ENCODE peak calls at places on chromosomes 13 and 19, in six cellular contexts. H, R, P, W, D and Y are unnamed samples. For H3K4me1 and H3K27me3, the result is how much of the 10 kb centered on the place peaks cover.

GRCh38 chr19:44927746-44928145 is 13.3 kb downstream of the APOC1 start:
- DNase-seq in P (no peak), H (no peak), W (no peak), D (no peak), R (peak), Y (no peak)

GRCh38 chr19:55451522-55452380 is 8.7 kb upstream of the SHISA7 start:
- DNase-seq in R (no peak), P (no peak), W (no peak), H (no peak), D (no peak), Y (no peak)

GRCh38 chr13:78054152-78054551 is 135.5 kb upstream of the EDNRB start:
- DNase-seq in D (no peak), H (no peak), P (no peak), W (no peak), R (no peak), Y (no peak)

GRCh38 chr13:94478913-94479312 is 569 bp downstream of the DCT start:
- DNase-seq in D (no peak), P (no peak), R (no peak), W (no peak), H (no peak), Y (no peak)

GRCh38 chr19:45401815-45402468 is 2.9 kb downstream of the PPP1R13L start:
- DNase-seq in H (no peak), D (no peak), R (no peak), P (no peak), W (no peak), Y (no peak)

GRCh38 chr19:29614046-29614445 is 8.0 kb downstream of the POP4 start:
- DNase-seq in P (no peak), R (no peak), W (no peak), H (no peak), D (no peak), Y (no peak)

GRCh38 chr13:57748096-57748495 is 116.6 kb downstream of the PCDH17 start:
- DNase-seq in R (no peak), W (no peak), D (no peak), P (no peak), H (no peak), Y (no peak)

GRCh38 chr19:16660763-16661479 is at the start of gene TMEM38A:
- DNase-seq in R (peak), D (peak), H (peak), P (peak), W (peak), Y (no peak)

GRCh38 chr19:16850133-16850532 is 20.9 kb downstream of the SIN3B start:
- DNase-seq in R (no peak), H (no peak), P (no peak), D (no peak), W (no peak), Y (no peak)

GRCh38 chr13:77832339-77833100 is 86.1 kb downstream of the EDNRB start:
- DNase-seq in P (no peak), W (no peak), D (no peak), H (no peak), R (peak), Y (no peak)

GRCh38 chr19:37706052-37706605 is 13.4 kb downstream of the ZNF607 start:
- DNase-seq in H (no peak), P (no peak), D (no peak), W (no peak), R (no peak), Y (no peak)
- TF ChIP-seq CTCF in H (no peak), P (no peak), D (no peak), W (no peak), R (no peak), Y (no peak)

DNA sequence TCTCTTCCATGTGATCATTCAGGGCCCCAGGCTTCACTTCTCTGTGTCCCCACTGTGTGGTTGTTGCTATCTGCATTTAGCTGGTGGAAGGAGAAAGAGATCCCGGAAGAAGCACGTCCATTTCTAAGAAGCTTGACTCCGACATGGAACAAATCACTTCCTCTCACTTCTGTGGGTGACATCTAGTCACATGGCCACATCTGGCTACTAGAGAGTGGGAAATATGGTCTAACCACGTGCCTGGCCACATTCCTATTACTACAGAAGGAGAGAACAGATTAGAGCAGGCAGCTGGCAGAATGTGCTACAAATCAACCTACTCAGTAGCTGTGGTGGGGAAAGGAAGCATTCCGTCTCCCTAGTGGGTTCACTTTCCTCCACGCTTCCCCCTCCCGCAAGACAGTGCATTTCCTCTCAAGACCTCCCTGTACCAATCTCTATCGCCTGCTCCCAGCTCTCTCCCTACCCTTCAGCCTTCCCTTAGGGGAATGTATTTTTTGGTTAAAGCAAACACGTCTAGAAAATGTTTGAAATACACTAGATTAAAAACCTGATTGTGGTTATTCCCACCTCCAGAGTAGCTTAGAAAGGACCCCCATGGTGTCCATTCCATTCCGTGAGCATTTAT is 7.8 kb upstream of the AMER2 start:
- DNase-seq in H (no peak), W (no peak), P (no peak), R (peak), D (no peak), Y (no peak)
- H3K4me1 ChIP-seq in H (under half), W (under half), P (under half), R (under half), D (under half), Y (under half)

GRCh38 chr13:112067871-112068305 is 939 bp downstream of the SOX1 start:
- DNase-seq in W (no peak), H (no peak), P (no peak), R (peak), D (no peak), Y (no peak)
- H3K27me3 ChIP-seq in W (under half), H (under half), P (half or more), R (half or more), D (half or more), Y (half or more)

DNA sequence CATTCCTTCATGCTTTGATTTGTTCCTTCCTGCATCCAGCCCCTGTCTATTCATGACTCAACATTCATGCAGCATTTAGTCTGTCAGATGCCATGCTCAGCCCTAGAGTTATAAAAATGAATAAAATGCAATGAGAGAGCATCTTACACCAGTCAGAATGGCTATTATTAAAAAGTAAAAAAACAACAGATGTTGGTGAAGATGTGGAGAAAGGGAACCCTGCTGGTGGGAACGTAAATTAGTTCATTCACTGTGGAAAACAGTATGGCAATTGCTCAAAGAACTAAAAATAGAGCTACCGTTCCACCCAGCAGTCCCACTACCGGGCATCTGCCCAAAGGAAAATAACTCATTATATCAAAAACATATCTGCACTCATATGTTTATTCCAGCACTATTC is 70.0 kb upstream of the GTF3A start:
- DNase-seq in P (no peak), W (no peak), D (no peak), H (no peak), R (peak), Y (no peak)
- TF ChIP-seq CTCF in P (peak), W (no peak), D (no peak), H (no peak), R (no peak), Y (peak)

GRCh38 chr13:33217256-33217655 is 68.3 kb downstream of the STARD13 start:
- DNase-seq in P (no peak), H (no peak), R (no peak), W (no peak), D (no peak), Y (no peak)

GRCh38 chr13:33219926-33220325 is 65.6 kb downstream of the STARD13 start:
- DNase-seq in H (no peak), P (no peak), W (no peak), R (no peak), D (no peak), Y (no peak)

GRCh38 chr13:33218020-33218419 is 67.5 kb downstream of the STARD13 start:
- DNase-seq in D (no peak), H (no peak), R (peak), P (no peak), W (no peak), Y (peak)

GRCh38 chr13:33213797-33214196 is 71.8 kb downstream of the STARD13 start:
- DNase-seq in R (peak), H (no peak), W (no peak), P (no peak), D (no peak), Y (no peak)

DNA sequence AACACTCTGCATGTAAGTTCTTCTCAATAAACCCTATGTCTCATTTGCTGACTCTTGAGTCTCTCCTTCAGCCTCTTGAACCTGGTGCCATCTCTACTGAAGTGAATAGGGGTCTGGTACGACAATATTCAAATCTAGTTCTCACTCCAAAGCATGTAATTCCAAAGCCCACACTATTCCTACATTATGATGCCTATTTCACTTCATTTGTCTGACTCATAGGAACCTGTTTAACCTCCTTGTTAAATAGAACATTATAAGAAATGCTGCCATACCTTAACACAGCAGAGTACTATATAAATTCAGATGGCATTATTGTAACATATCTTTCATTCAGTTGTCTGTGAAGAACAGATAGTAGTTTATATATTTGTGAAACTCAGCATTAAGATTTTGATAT is 67.1 kb downstream of the STARD13 start:
- DNase-seq in W (no peak), D (no peak), P (no peak), R (no peak), H (no peak), Y (no peak)
- H3K4me1 ChIP-seq in W (under half), D (under half), P (under half), R (under half), H (under half), Y (under half)

GRCh38 chr13:21164631-21165030 is 11.7 kb downstream of the SKA3 start:
- DNase-seq in P (no peak), H (no peak), D (no peak), R (no peak), W (no peak), Y (peak)
- H3K27me3 ChIP-seq in P (under half), H (under half), D (under half), R (under half), W (under half), Y (under half)

DNA sequence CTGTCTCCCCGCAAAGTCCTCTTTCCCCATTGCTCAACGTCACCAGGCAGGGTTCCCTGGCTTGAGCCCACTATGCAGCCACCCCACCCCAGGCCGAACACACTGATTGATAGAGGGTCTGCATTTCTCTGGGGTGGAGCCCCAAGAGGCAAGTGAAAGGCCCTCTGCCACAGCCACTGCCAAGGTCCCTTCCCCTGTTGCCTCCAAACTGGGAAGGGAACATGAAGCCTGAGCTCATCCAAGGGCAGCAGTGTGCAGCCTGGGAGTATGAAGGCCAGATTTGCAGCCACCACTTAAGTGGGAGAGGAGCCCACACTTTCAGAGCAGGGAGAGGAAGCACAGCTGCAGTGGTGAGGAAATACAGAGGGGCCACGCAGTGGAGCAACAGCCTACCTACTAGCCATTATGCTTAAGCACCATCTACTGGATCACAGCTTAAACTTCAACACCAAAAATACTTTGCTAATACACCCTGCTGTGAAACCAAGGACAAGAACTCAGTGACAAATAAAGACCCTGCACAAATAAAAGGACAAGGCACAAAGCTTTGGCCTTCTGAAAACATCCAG is 48.6 kb downstream of the UBL3 start:
- DNase-seq in D (no peak), R (peak), H (no peak), W (no peak), P (peak), Y (no peak)
- TF ChIP-seq CTCF in D (no peak), R (no peak), H (peak), W (no peak), P (no peak), Y (peak)

GRCh38 chr13:48258430-48258829 is 25.4 kb downstream of the ITM2B start:
- DNase-seq in P (no peak), D (no peak), W (no peak), R (no peak), H (no peak), Y (no peak)
- H3K4me1 ChIP-seq in P (under half), D (under half), W (under half), R (under half), H (under half), Y (under half)

GRCh38 chr19:3119782-3120380 is 16.0 kb upstream of the GNA15 start:
- DNase-seq in D (no peak), W (no peak), R (no peak), H (peak), P (no peak), Y (no peak)
- H3K27me3 ChIP-seq in D (under half), W (under half), R (under half), H (under half), P (under half), Y (under half)

GRCh38 chr13:44879452-44880058 is 109.7 kb downstream of the NUFIP1 start:
- DNase-seq in H (peak), W (no peak), R (peak), P (no peak), D (peak), Y (no peak)
- TF ChIP-seq CTCF in H (peak), W (no peak), R (peak), P (peak), D (no peak), Y (peak)